ENCODE peak calls at places on chromosomes 4 and X, in five cellular contexts. I is SJSA1; G is CD8-positive, alpha-beta memory T cell; W is upper lobe of right lung; P is aorta. J is an unnamed sample.

GRCh38 chr4:80097395-80098177 is 24.6 kb upstream of the ANTXR2 start:
- DNase-seq in I (no peak), G (no peak), W (no peak), P (peak; percentile 59), J (peak; percentile 49)

GRCh38 chr4:106607566-106607965 is 239.0 kb upstream of the GIMD1 start:
- DNase-seq in I (no peak), G (no peak), W (no peak), P (no peak), J (no peak)

GRCh38 chrX:136866337-136867095 is 14.0 kb downstream of the RBMX start:
- DNase-seq in I (no peak), G (no peak), W (no peak), P (no peak), J (no peak)

GRCh38 chr4:8547108-8547911 is 32.9 kb upstream of the GPR78 start:
- DNase-seq in I (peak; percentile 86), G (no peak), W (peak; percentile 22), P (no peak), J (peak; percentile 12)

GRCh38 chrX:25721564-25721963 is 416.6 kb upstream of the MAGEB18 start:
- DNase-seq in I (no peak), G (no peak), W (no peak), P (no peak), J (no peak)

GRCh38 chr4:63529581-63529980 is 879.7 kb downstream of the TECRL start:
- DNase-seq in I (no peak), G (no peak), W (no peak), P (no peak), J (no peak)

GRCh38 chrX:25023908-25024307 is 8.1 kb upstream of the ARX start:
- DNase-seq in I (no peak), G (no peak), W (no peak), P (no peak), J (no peak)

GRCh38 chrX:135403374-135403773 is 18.4 kb upstream of the SMIM10L2A start:
- DNase-seq in I (no peak), G (no peak), W (no peak), P (no peak), J (no peak)

GRCh38 chr4:110163327-110164070 is 34.9 kb downstream of the ELOVL6 start:
- DNase-seq in I (no peak), G (no peak), W (no peak), P (no peak), J (no peak)

GRCh38 chr4:31580843-31581242 is 860.7 kb downstream of the PCDH7 start:
- DNase-seq in I (no peak), G (no peak), W (no peak), P (no peak), J (no peak)

GRCh38 chr4:68906238-68907137 is 45.1 kb downstream of the UGT2A3 start:
- DNase-seq in I (no peak), G (no peak), W (no peak), P (no peak), J (no peak)

GRCh38 chr4:17511950-17512795 is at the start of gene QDPR:
- DNase-seq in I (peak; percentile 68), G (peak; percentile 57), W (peak; percentile 94), P (peak; percentile 91), J (peak; percentile 93)

GRCh38 chr4:167234388-167234881 is at the start of gene SPOCK3:
- DNase-seq in I (peak; percentile 36), G (no peak), W (peak; percentile 70), P (peak; percentile 46), J (peak; percentile 73)

GRCh38 chr4:77040265-77040664 is 35.5 kb downstream of the CCNI start:
- DNase-seq in I (no peak), G (no peak), W (no peak), P (no peak), J (no peak)

GRCh38 chr4:159269956-159270355 is 167.1 kb downstream of the RAPGEF2 start:
- DNase-seq in I (no peak), G (no peak), W (no peak), P (no peak), J (no peak)

GRCh38 chr4:14180983-14181601 is 553.6 kb upstream of the BOD1L1 start:
- DNase-seq in I (no peak), G (no peak), W (no peak), P (no peak), J (no peak)
- H3K4me1 ChIP-seq in I (no peaks in the 10 kb centered on the region), G (peaks cover 15% of the 10 kb centered on the region), W (peaks cover 12% of the 10 kb centered on the region), P (no peaks in the 10 kb centered on the region), J (peaks cover 12% of the 10 kb centered on the region)

GRCh38 chrX:129640737-129641136 is 14.0 kb downstream of the APLN start:
- DNase-seq in I (no peak), G (no peak), W (no peak), P (no peak), J (no peak)
- H3K4me1 ChIP-seq in I (peaks cover 5% of the 10 kb centered on the region), G (no peaks in the 10 kb centered on the region), W (no peaks in the 10 kb centered on the region), P (no peaks in the 10 kb centered on the region), J (no peaks in the 10 kb centered on the region)

DNA sequence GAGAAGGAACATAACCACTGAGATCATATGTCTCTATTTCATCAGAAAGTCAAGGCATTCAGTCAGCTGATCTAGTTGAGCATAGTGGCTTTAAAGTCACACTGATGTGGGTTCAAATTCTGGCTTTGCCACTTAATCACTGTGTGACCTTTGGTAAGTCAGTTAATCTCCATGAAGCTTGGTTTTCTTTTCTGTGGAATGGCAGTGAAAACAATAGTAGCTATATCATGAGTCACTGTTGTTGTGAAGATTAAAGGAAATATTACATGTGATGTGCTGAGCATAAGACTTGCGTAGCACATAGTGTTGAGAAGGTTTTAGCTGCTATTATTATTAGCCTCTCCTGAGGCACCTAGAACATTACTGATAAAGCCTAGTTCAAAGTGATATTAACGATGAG is 242.2 kb downstream of the FMR1NB start:
- DNase-seq in I (no peak), G (no peak), W (no peak), P (no peak), J (no peak)
- H3K4me1 ChIP-seq in I (no peaks in the 10 kb centered on the region), G (no peaks in the 10 kb centered on the region), W (no peaks in the 10 kb centered on the region), P (no peaks in the 10 kb centered on the region), J (no peaks in the 10 kb centered on the region)

DNA sequence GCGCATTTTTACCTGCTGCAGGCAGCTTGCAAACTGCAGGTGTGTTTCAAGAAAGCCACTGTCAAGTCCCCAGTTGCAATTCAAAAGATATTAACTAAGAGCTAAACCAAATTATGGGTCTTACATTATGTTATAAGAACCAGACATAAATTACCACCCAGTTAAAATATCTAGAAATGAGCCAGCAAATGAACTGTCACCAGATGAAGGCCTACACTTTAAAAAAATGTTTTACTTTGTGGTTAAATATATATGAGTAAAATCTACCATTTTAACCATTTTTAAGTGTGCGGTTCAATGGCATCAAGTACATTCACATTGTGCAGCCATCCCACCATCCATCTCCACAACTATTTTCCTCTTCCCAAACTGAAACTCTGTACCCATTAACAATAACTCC is 32.0 kb upstream of the TMEM131L start:
- DNase-seq in I (no peak), G (no peak), W (no peak), P (no peak), J (no peak)
- H3K4me1 ChIP-seq in I (peaks cover 5% of the 10 kb centered on the region), G (peaks cover 56% of the 10 kb centered on the region), W (no peaks in the 10 kb centered on the region), P (no peaks in the 10 kb centered on the region), J (no peaks in the 10 kb centered on the region)

DNA sequence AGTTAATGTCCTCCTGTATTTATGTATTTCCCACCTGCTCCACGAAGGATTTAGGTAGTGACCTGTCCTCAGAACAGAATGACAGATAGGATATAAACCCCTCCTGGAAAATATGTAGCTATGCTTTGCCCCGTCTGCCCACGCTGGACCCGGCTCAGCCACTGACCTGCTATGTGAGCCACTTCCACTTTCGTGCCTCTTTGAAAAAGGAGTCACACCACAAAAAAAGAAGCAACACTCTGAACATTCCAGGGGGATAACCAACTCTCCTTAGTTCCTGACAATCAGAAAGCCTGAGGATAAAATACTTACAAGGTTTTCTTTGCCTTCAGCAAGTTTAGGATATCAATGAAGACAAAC is 11.1 kb downstream of the ACSL1 start:
- DNase-seq in I (no peak), G (no peak), W (no peak), P (no peak), J (no peak)
- H3K4me1 ChIP-seq in I (peaks cover 35% of the 10 kb centered on the region), G (peaks cover 8% of the 10 kb centered on the region), W (peaks cover 57% of the 10 kb centered on the region), P (no peaks in the 10 kb centered on the region), J (peaks cover 34% of the 10 kb centered on the region)

DNA sequence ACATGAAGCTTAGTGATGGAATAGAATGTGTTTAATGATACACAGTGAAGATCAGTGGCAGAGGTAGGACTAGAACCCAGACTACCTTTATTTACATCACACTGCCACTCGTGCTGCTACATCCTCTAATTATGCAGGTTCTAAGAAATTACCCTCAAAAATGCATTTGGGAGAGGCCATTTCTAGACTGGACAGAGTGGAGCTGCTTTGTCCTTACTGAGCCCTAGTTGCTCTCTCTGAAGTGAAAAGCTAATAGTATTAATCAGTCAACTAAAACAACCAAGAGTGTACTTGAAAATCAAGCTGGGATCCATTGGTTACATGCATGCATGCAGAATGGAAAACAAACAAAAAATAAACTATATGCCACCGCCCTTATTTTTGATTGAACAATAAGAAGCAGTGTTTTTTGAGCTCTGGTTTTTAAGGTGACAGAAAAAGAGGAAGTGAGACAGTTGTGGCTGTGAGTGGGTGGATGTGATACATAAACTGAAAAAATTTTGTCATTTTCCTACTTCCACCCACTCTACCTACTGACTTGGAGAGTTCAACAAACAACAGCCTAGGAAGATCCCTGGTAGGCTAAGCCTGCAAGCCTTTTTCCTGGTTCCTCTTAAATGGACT is 6.8 kb upstream of the VSIG4 start:
- DNase-seq in I (no peak), G (no peak), W (no peak), P (no peak), J (no peak)
- H3K4me1 ChIP-seq in I (no peaks in the 10 kb centered on the region), G (peaks cover 28% of the 10 kb centered on the region), W (no peaks in the 10 kb centered on the region), P (no peaks in the 10 kb centered on the region), J (no peaks in the 10 kb centered on the region)

GRCh38 chr4:5755679-5756078 is 44.7 kb downstream of the EVC start:
- DNase-seq in I (no peak), G (no peak), W (peak; percentile 23), P (no peak), J (no peak)

GRCh38 chr4:5753766-5754528 is 42.9 kb downstream of the EVC start:
- DNase-seq in I (peak; percentile 66), G (no peak), W (peak; percentile 45), P (peak; percentile 61), J (peak; percentile 94)

GRCh38 chr4:5754529-5754881 is 43.5 kb downstream of the EVC start:
- DNase-seq in I (no peak), G (no peak), W (peak; percentile 37), P (no peak), J (no peak)

GRCh38 chr4:5756271-5756670 is 45.3 kb downstream of the EVC start:
- DNase-seq in I (no peak), G (no peak), W (peak; percentile 57), P (no peak), J (no peak)

DNA sequence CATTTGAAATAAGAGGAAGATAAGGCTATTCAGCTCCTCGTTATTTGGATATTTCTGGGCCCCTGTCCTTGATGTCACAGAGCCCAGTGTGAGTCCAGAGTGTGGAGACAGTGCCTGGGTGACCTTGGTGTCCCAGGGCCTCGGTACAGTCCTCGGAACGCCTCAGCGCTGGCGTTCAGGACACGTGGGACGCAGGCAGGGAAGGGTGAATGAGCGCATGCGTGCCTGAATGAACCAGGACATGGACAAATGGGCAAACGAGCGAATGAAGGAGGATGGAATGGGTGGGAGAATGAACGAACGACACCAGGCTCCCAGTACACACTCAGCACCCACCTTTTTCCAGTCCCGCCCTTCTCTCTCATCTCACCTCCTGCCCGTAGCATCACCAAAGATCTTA is 44.2 kb downstream of the EVC start:
- DNase-seq in I (no peak), G (no peak), W (peak; percentile 45), P (no peak), J (no peak)
- H3K4me1 ChIP-seq in I (peaks cover 51% of the 10 kb centered on the region), G (no peaks in the 10 kb centered on the region), W (no peaks in the 10 kb centered on the region), P (no peaks in the 10 kb centered on the region), J (peaks cover 22% of the 10 kb centered on the region)

GRCh38 chrX:68498508-68499379 is at the start of gene YIPF6:
- DNase-seq in I (peak; percentile 77), G (peak; percentile 56), W (peak; percentile 89), P (peak; percentile 88), J (peak; percentile 93)
- H3K4me1 ChIP-seq in I (peaks cover 3% of the 10 kb centered on the region), G (peaks cover 10% of the 10 kb centered on the region), W (peaks cover 9% of the 10 kb centered on the region), P (no peaks in the 10 kb centered on the region), J (peaks cover 2% of the 10 kb centered on the region)

J was measured in kidney.